ENCODE peak calls at places on chromosomes 12 and 14, in six cellular contexts. S, V, Y, E, H and I are unnamed samples. For H3K4me1, the result is how much of the 10 kb centered on the place peaks cover.

GRCh38 chr14:23590198-23590597 is 11.6 kb upstream of the JPH4 start:
- DNase-seq in S (no peak), V (no peak), Y (no peak), E (no peak), H (no peak), I (no peak)

GRCh38 chr14:39266589-39266870 is 32.8 kb downstream of the MIA2 start:
- DNase-seq in S (no peak), V (no peak), Y (no peak), E (no peak), H (peak), I (peak)

GRCh38 chr14:48690349-48690748 is 895.8 kb downstream of the RPS29 start:
- DNase-seq in S (peak), V (no peak), Y (no peak), E (no peak), H (peak), I (no peak)

GRCh38 chr14:99527026-99527425 is 45.8 kb downstream of the CCNK start:
- DNase-seq in S (no peak), V (no peak), Y (no peak), E (no peak), H (no peak), I (no peak)

GRCh38 chr12:126262829-126263228 is 1197.6 kb downstream of the AACS start:
- DNase-seq in S (no peak), V (no peak), Y (no peak), E (no peak), H (no peak), I (no peak)

GRCh38 chr12:93089805-93090569 is 160.9 kb upstream of the EEA1 start:
- DNase-seq in S (peak), V (no peak), Y (no peak), E (no peak), H (no peak), I (no peak)

GRCh38 chr12:45598761-45599160 is 130.7 kb upstream of the ARID2 start:
- DNase-seq in S (no peak), V (no peak), Y (no peak), E (no peak), H (no peak), I (no peak)

GRCh38 chr12:98909749-98910148 is 264.7 kb downstream of the APAF1 start:
- DNase-seq in S (no peak), V (peak), Y (peak), E (no peak), H (peak), I (no peak)

GRCh38 chr12:3746758-3747157 is 6.2 kb downstream of the CRACR2A start:
- DNase-seq in S (no peak), V (no peak), Y (peak), E (no peak), H (no peak), I (no peak)

GRCh38 chr12:67759829-67760228 is 111.3 kb downstream of the DYRK2 start:
- DNase-seq in S (peak), V (no peak), Y (no peak), E (no peak), H (no peak), I (no peak)

GRCh38 chr14:90319173-90319572 is 12.6 kb downstream of the NRDE2 start:
- DNase-seq in S (peak), V (no peak), Y (no peak), E (no peak), H (no peak), I (peak)

GRCh38 chr12:25313591-25313990 is 62.9 kb upstream of the KRAS start:
- DNase-seq in S (peak), V (no peak), Y (no peak), E (no peak), H (no peak), I (no peak)

GRCh38 chr12:58596381-58596780 is 323.9 kb downstream of the LRIG3 start:
- DNase-seq in S (peak), V (no peak), Y (no peak), E (no peak), H (peak), I (no peak)

GRCh38 chr12:110689601-110690430 is 901 bp upstream of the HVCN1 start:
- DNase-seq in S (no peak), V (no peak), Y (peak), E (peak), H (peak), I (peak)

GRCh38 chr12:64569923-64570595 is 40.2 kb upstream of the RASSF3 start:
- DNase-seq in S (no peak), V (no peak), Y (no peak), E (no peak), H (no peak), I (no peak)

GRCh38 chr12:2877959-2878732 is 1.1 kb downstream of the RHNO1 start:
- DNase-seq in S (no peak), V (no peak), Y (peak), E (no peak), H (peak), I (peak)

GRCh38 chr12:16520328-16520727 is 85.6 kb downstream of the LMO3 start:
- DNase-seq in S (no peak), V (no peak), Y (no peak), E (no peak), H (no peak), I (peak)

GRCh38 chr14:73457050-73457934 is 1.1 kb downstream of the NUMB start:
- DNase-seq in S (peak), V (peak), Y (peak), E (no peak), H (peak), I (peak)

GRCh38 chr12:69732088-69732487 is 6.6 kb upstream of the RAB3IP start:
- DNase-seq in S (peak), V (no peak), Y (no peak), E (no peak), H (no peak), I (no peak)

GRCh38 chr12:42332301-42332894 is 6.4 kb downstream of the PPHLN1 start:
- DNase-seq in S (peak), V (no peak), Y (no peak), E (no peak), H (peak), I (peak)

GRCh38 chr12:52871291-52871961 is 22.6 kb upstream of the KRT78 start:
- DNase-seq in S (peak), V (no peak), Y (no peak), E (no peak), H (peak), I (peak)

GRCh38 chr12:19683178-19683927 is 244.1 kb downstream of the AEBP2 start:
- DNase-seq in S (peak), V (no peak), Y (no peak), E (no peak), H (no peak), I (peak)

GRCh38 chr12:2346405-2346804 is 293.6 kb downstream of the CACNA1C start:
- DNase-seq in S (no peak), V (no peak), Y (no peak), E (no peak), H (no peak), I (no peak)

GRCh38 chr14:103385153-103385993 is at the start of gene MARK3:
- DNase-seq in S (peak), V (peak), Y (peak), E (peak), H (peak), I (peak)

GRCh38 chr14:36181417-36181816 is 4.9 kb upstream of the PTCSC3 start:
- DNase-seq in S (no peak), V (no peak), Y (no peak), E (no peak), H (no peak), I (no peak)

GRCh38 chr12:112381898-112382796 is at the start of gene HECTD4:
- DNase-seq in S (peak), V (peak), Y (peak), E (peak), H (peak), I (peak)

GRCh38 chr14:77598366-77599050 is 17.9 kb downstream of the SPTLC2 start:
- DNase-seq in S (no peak), V (no peak), Y (no peak), E (no peak), H (no peak), I (no peak)
- H3K4me2 ChIP-seq in S (no peak), V (no peak), Y (no peak), E (peak), H (no peak), I (peak)

GRCh38 chr12:55935742-55936151 is 4.8 kb downstream of the DGKA start:
- DNase-seq in S (no peak), V (no peak), Y (peak), E (no peak), H (no peak), I (no peak)

GRCh38 chr12:55933799-55934174 is 2.8 kb downstream of the DGKA start:
- DNase-seq in S (no peak), V (no peak), Y (no peak), E (no peak), H (no peak), I (no peak)

GRCh38 chr12:55933158-55933798 is 2.3 kb downstream of the DGKA start:
- DNase-seq in S (peak), V (no peak), Y (no peak), E (no peak), H (peak), I (peak)

GRCh38 chr12:55934343-55934742 is 3.4 kb downstream of the DGKA start:
- DNase-seq in S (no peak), V (no peak), Y (no peak), E (no peak), H (no peak), I (peak)

DNA sequence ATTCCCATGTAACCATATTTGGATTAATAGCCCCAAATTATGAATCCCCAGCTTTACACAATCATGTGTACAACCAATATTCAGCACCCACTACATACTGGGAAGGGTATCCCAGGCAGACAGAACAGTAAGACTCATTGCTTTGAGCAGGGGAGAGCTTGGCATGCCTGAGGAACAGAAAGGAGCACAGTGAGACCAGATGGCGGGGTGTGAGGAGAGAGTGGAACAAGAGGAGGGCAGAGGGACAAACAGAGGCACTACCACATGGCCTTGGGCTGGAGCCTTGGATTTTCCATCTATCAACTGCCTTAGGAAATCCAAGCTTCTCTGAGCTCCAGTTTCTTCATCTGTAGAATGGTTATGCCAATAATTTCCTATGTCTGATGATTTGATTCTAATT is 3.8 kb downstream of the DGKA start:
- DNase-seq in S (no peak), V (no peak), Y (no peak), E (no peak), H (no peak), I (peak)
- H3K4me1 ChIP-seq in S (under half), V (under half), Y (under half), E (under half), H (under half), I (under half)

DNA sequence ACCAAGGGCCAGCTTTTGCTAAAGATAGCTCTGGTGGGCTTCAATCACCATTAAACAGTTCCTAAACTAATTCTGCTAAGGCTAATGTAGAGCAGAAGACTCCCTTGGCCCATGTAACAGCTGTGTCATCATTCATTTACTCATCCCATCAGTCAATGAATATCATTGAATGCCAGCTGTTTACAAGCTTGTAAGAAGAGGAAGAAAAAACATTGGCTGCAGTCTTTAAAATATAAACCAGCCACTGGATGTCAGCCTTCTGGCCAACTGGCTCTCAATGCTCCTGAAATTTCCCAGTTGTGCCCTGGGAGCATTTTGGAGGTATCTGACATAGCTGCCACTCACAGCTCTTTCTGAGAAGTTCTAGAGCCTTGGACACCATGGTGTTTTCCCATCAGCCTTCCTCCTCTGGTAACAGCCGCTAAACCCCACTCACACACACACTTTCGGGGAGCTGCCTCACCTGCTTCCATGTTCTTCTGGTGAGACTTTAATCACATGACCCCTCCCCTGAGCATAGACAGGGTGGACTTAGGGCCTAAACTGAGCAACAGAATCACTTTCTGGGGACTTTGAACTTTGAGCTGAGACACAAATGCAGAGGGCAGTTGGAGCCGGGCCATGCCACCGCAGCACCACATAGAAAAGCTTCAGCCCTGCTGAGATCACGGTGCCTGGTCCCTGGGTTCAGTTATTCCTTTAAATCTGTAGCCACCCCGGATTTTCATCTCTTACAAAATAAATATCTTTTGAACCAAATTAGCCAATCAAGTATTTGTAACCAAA is 18.2 kb upstream of the MAP3K9 start:
- DNase-seq in S (peak), V (no peak), Y (no peak), E (no peak), H (no peak), I (peak)
- H3K4me2 ChIP-seq in S (no peak), V (no peak), Y (no peak), E (no peak), H (no peak), I (no peak)

GRCh38 chr12:257521-258321 is 4.9 kb downstream of the SLC6A13 start:
- DNase-seq in S (no peak), V (no peak), Y (no peak), E (no peak), H (no peak), I (no peak)

GRCh38 chr12:254039-254438 is 8.6 kb downstream of the SLC6A13 start:
- DNase-seq in S (no peak), V (no peak), Y (no peak), E (no peak), H (peak), I (no peak)

GRCh38 chr12:256958-257357 is 5.7 kb downstream of the SLC6A13 start:
- DNase-seq in S (no peak), V (no peak), Y (no peak), E (no peak), H (no peak), I (no peak)

GRCh38 chr12:254912-255311 is 7.7 kb downstream of the SLC6A13 start:
- DNase-seq in S (no peak), V (no peak), Y (no peak), E (no peak), H (no peak), I (no peak)

DNA sequence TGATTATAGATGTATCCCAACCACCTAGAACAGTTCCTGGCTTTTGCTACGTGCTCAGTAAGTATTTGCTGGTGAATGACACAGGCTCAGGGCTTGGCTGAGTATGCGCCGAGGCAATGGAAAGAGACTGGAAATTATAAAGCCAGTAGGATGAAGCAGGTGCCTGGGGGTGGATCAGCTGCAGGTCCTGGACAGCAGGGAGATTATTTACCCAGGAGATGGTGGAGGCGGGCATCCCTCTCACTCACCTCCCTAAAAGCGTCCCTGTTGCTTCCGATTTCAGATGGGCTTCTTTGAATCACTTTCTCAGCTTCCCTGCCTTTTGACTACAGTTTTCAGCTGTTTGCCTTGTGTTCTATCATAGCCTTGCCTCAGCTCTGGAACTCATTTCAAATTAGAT is 6.4 kb downstream of the SLC6A13 start:
- DNase-seq in S (no peak), V (no peak), Y (no peak), E (no peak), H (no peak), I (no peak)
- H3K4me1 ChIP-seq in S (under half), V (under half), Y (under half), E (under half), H (under half), I (under half)

GRCh38 chr14:58427289-58428010 is at the start of the genes KIAA0586 and TIMM9:
- DNase-seq in S (peak), V (peak), Y (peak), E (peak), H (peak), I (peak)

GRCh38 chr14:58426819-58427288 is 477 bp downstream of the TIMM9 start:
- DNase-seq in S (no peak), V (peak), Y (peak), E (no peak), H (peak), I (peak)

GRCh38 chr14:58428011-58428807 is 690 bp downstream of the KIAA0586 start:
- DNase-seq in S (peak), V (peak), Y (no peak), E (no peak), H (peak), I (peak)

GRCh38 chr14:58430156-58430555 is 2.6 kb downstream of the KIAA0586 start:
- DNase-seq in S (peak), V (no peak), Y (no peak), E (no peak), H (no peak), I (peak)
- H3K4me2 ChIP-seq in S (peak), V (no peak), Y (no peak), E (peak), H (no peak), I (peak)

GRCh38 chr14:68815288-68816182 is 22.7 kb upstream of the ZFP36L1 start:
- DNase-seq in S (no peak), V (no peak), Y (no peak), E (no peak), H (peak), I (peak)

GRCh38 chr14:68814376-68815287 is 21.8 kb upstream of the ZFP36L1 start:
- DNase-seq in S (peak), V (no peak), Y (peak), E (peak), H (peak), I (peak)

GRCh38 chr14:68811161-68811560 is 18.3 kb upstream of the ZFP36L1 start:
- DNase-seq in S (no peak), V (no peak), Y (peak), E (no peak), H (no peak), I (no peak)

GRCh38 chr14:68810173-68811153 is 17.6 kb upstream of the ZFP36L1 start:
- DNase-seq in S (no peak), V (no peak), Y (no peak), E (no peak), H (no peak), I (no peak)

GRCh38 chr14:68813318-68813838 is 20.5 kb upstream of the ZFP36L1 start:
- DNase-seq in S (no peak), V (no peak), Y (no peak), E (no peak), H (no peak), I (no peak)
- H3K4me1 ChIP-seq in S (under half), V (under half), Y (under half), E (under half), H (under half), I (under half)